ENCODE peak calls at places on chromosomes 13 and 19, in seven cellular contexts. One of them, this sample, is unnamed. For H3K36me3, the result is how much of the 10 kb centered on the place peaks cover.

GRCh38 chr19:52138614-52139290 is 986 bp downstream of the ZNF616 start:
- DNase-seq in colonic mucosa: peak
- DNase-seq in keratinocyte: no peak
- DNase-seq in right atrium auricular region: no peak
- DNase-seq in fibroblast of lung: no peak
- DNase-seq in tibial artery: no peak
- DNase-seq in CD8-positive, alpha-beta T cell: no peak
- DNase-seq in this sample: no peak

GRCh38 chr19:46714523-46715106 is 2.3 kb downstream of the PRKD2 start:
- DNase-seq in CD8-positive, alpha-beta T cell: peak
- DNase-seq in keratinocyte: no peak
- DNase-seq in colonic mucosa: no peak
- DNase-seq in fibroblast of lung: no peak
- DNase-seq in tibial artery: no peak
- DNase-seq in right atrium auricular region: no peak
- DNase-seq in this sample: no peak

GRCh38 chr13:43235028-43235427 is 211.6 kb downstream of the DNAJC15 start:
- DNase-seq in tibial artery: no peak
- DNase-seq in right atrium auricular region: no peak
- DNase-seq in fibroblast of lung: no peak
- DNase-seq in colonic mucosa: no peak
- DNase-seq in CD8-positive, alpha-beta T cell: no peak
- DNase-seq in keratinocyte: no peak
- DNase-seq in this sample: no peak

GRCh38 chr13:89846890-89847585 is 1500.4 kb upstream of the MIR17HG start:
- DNase-seq in tibial artery: no peak
- DNase-seq in keratinocyte: no peak
- DNase-seq in colonic mucosa: no peak
- DNase-seq in CD8-positive, alpha-beta T cell: no peak
- DNase-seq in right atrium auricular region: no peak
- DNase-seq in fibroblast of lung: peak
- DNase-seq in this sample: no peak

GRCh38 chr13:39321578-39321977 is 281.4 kb downstream of the LHFPL6 start:
- DNase-seq in fibroblast of lung: peak
- DNase-seq in right atrium auricular region: peak
- DNase-seq in colonic mucosa: no peak
- DNase-seq in CD8-positive, alpha-beta T cell: no peak
- DNase-seq in keratinocyte: no peak
- DNase-seq in tibial artery: no peak
- DNase-seq in this sample: no peak

GRCh38 chr13:30000373-30000770 is 150.0 kb upstream of the UBL3 start:
- DNase-seq in colonic mucosa: peak
- DNase-seq in keratinocyte: no peak
- DNase-seq in fibroblast of lung: no peak
- DNase-seq in CD8-positive, alpha-beta T cell: no peak
- DNase-seq in tibial artery: no peak
- DNase-seq in right atrium auricular region: no peak
- DNase-seq in this sample: no peak

GRCh38 chr13:101755228-101755887 is 302.9 kb downstream of the ITGBL1 start:
- DNase-seq in colonic mucosa: no peak
- DNase-seq in CD8-positive, alpha-beta T cell: no peak
- DNase-seq in fibroblast of lung: no peak
- DNase-seq in tibial artery: no peak
- DNase-seq in right atrium auricular region: no peak
- DNase-seq in keratinocyte: no peak
- DNase-seq in this sample: no peak

GRCh38 chr19:47467914-47468313 is 3.8 kb downstream of the SLC8A2 start:
- DNase-seq in colonic mucosa: no peak
- DNase-seq in tibial artery: no peak
- DNase-seq in fibroblast of lung: no peak
- DNase-seq in keratinocyte: no peak
- DNase-seq in right atrium auricular region: no peak
- DNase-seq in CD8-positive, alpha-beta T cell: no peak
- DNase-seq in this sample: no peak

GRCh38 chr13:99383946-99384345 is 76.7 kb upstream of the GPR183 start:
- DNase-seq in keratinocyte: no peak
- DNase-seq in tibial artery: no peak
- DNase-seq in right atrium auricular region: no peak
- DNase-seq in CD8-positive, alpha-beta T cell: peak
- DNase-seq in fibroblast of lung: no peak
- DNase-seq in colonic mucosa: no peak
- DNase-seq in this sample: peak

GRCh38 chr13:51453308-51453958 is 597 bp upstream of the INTS6 start:
- DNase-seq in colonic mucosa: peak
- DNase-seq in fibroblast of lung: no peak
- DNase-seq in right atrium auricular region: peak
- DNase-seq in CD8-positive, alpha-beta T cell: peak
- DNase-seq in tibial artery: peak
- DNase-seq in keratinocyte: no peak
- DNase-seq in this sample: no peak

GRCh38 chr13:113210834-113211233 is 1.4 kb downstream of the CUL4A start:
- DNase-seq in tibial artery: no peak
- DNase-seq in CD8-positive, alpha-beta T cell: no peak
- DNase-seq in keratinocyte: no peak
- DNase-seq in fibroblast of lung: no peak
- DNase-seq in colonic mucosa: no peak
- DNase-seq in right atrium auricular region: no peak
- DNase-seq in this sample: no peak

GRCh38 chr13:50168803-50169202 is 153.6 kb downstream of the KCNRG start:
- DNase-seq in CD8-positive, alpha-beta T cell: no peak
- DNase-seq in right atrium auricular region: no peak
- DNase-seq in keratinocyte: no peak
- DNase-seq in fibroblast of lung: no peak
- DNase-seq in colonic mucosa: no peak
- DNase-seq in tibial artery: no peak
- DNase-seq in this sample: no peak

GRCh38 chr13:113169277-113170272 is 11.1 kb downstream of the PROZ start:
- DNase-seq in CD8-positive, alpha-beta T cell: no peak
- DNase-seq in colonic mucosa: no peak
- DNase-seq in keratinocyte: no peak
- DNase-seq in right atrium auricular region: no peak
- DNase-seq in fibroblast of lung: no peak
- DNase-seq in tibial artery: no peak
- DNase-seq in this sample: no peak

GRCh38 chr19:10193666-10194499 is 870 bp downstream of the DNMT1 start:
- DNase-seq in right atrium auricular region: peak
- DNase-seq in CD8-positive, alpha-beta T cell: peak
- DNase-seq in tibial artery: no peak
- DNase-seq in colonic mucosa: peak
- DNase-seq in keratinocyte: no peak
- DNase-seq in fibroblast of lung: peak
- DNase-seq in this sample: no peak

GRCh38 chr19:35733180-35734125 is 8.8 kb downstream of the IGFLR1 start:
- DNase-seq in CD8-positive, alpha-beta T cell: no peak
- DNase-seq in colonic mucosa: no peak
- DNase-seq in keratinocyte: no peak
- DNase-seq in right atrium auricular region: no peak
- DNase-seq in tibial artery: no peak
- DNase-seq in fibroblast of lung: no peak
- DNase-seq in this sample: no peak
- H3K36me3 ChIP-seq in CD8-positive, alpha-beta T cell: half or more
- H3K36me3 ChIP-seq in colonic mucosa: under half
- H3K36me3 ChIP-seq in keratinocyte: half or more
- H3K36me3 ChIP-seq in right atrium auricular region: half or more
- H3K36me3 ChIP-seq in tibial artery: half or more
- H3K36me3 ChIP-seq in fibroblast of lung: half or more
- H3K36me3 ChIP-seq in this sample: half or more

GRCh38 chr13:46367622-46368327 is 19.3 kb downstream of the RUBCNL start:
- DNase-seq in keratinocyte: no peak
- DNase-seq in colonic mucosa: no peak
- DNase-seq in fibroblast of lung: peak
- DNase-seq in tibial artery: no peak
- DNase-seq in CD8-positive, alpha-beta T cell: no peak
- DNase-seq in right atrium auricular region: no peak
- DNase-seq in this sample: no peak

GRCh38 chr13:46374710-46375109 is 12.3 kb downstream of the RUBCNL start:
- DNase-seq in right atrium auricular region: no peak
- DNase-seq in fibroblast of lung: no peak
- DNase-seq in colonic mucosa: no peak
- DNase-seq in keratinocyte: no peak
- DNase-seq in CD8-positive, alpha-beta T cell: no peak
- DNase-seq in tibial artery: no peak
- DNase-seq in this sample: no peak

GRCh38 chr13:46369506-46370268 is 17.4 kb downstream of the RUBCNL start:
- DNase-seq in right atrium auricular region: no peak
- DNase-seq in colonic mucosa: no peak
- DNase-seq in CD8-positive, alpha-beta T cell: no peak
- DNase-seq in tibial artery: no peak
- DNase-seq in fibroblast of lung: peak
- DNase-seq in keratinocyte: no peak
- DNase-seq in this sample: no peak

GRCh38 chr13:46373623-46374022 is 13.4 kb downstream of the RUBCNL start:
- DNase-seq in CD8-positive, alpha-beta T cell: no peak
- DNase-seq in fibroblast of lung: no peak
- DNase-seq in tibial artery: no peak
- DNase-seq in keratinocyte: no peak
- DNase-seq in right atrium auricular region: no peak
- DNase-seq in colonic mucosa: peak
- DNase-seq in this sample: no peak

GRCh38 chr13:46372071-46372470 is 15.0 kb downstream of the RUBCNL start:
- DNase-seq in CD8-positive, alpha-beta T cell: no peak
- DNase-seq in fibroblast of lung: no peak
- DNase-seq in colonic mucosa: no peak
- DNase-seq in keratinocyte: no peak
- DNase-seq in right atrium auricular region: no peak
- DNase-seq in tibial artery: no peak
- DNase-seq in this sample: no peak
- TF ChIP-seq CTCF in CD8-positive, alpha-beta T cell: no peak
- TF ChIP-seq CTCF in fibroblast of lung: no peak
- TF ChIP-seq CTCF in colonic mucosa: no peak
- TF ChIP-seq CTCF in keratinocyte: no peak
- TF ChIP-seq CTCF in right atrium auricular region: no peak
- TF ChIP-seq CTCF in tibial artery: no peak
- TF ChIP-seq CTCF in this sample: no peak

DNA sequence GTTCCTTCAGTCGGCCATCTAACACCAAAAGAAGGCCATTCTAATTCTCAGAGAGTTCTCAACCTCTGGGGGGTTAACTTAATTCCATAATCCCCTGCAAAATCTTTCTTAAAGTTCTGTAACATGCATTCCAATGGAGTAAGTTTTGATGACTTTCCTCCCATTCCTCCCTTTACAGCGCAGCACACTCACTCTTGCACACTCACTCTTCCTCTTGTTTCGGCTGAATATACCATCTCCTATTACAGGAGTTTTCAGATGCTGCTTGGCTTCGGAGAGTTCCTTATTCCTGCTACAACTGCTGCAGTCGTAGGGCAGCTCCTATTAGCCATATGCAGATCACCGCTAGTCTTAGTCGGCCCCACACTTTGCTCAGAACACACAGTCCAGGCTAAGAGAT is 53.6 kb downstream of the OR10H4 start:
- DNase-seq in colonic mucosa: no peak
- DNase-seq in fibroblast of lung: peak
- DNase-seq in right atrium auricular region: peak
- DNase-seq in keratinocyte: no peak
- DNase-seq in CD8-positive, alpha-beta T cell: no peak
- DNase-seq in tibial artery: no peak
- DNase-seq in this sample: no peak
- H3K4me3 ChIP-seq in colonic mucosa: peak
- H3K4me3 ChIP-seq in fibroblast of lung: peak
- H3K4me3 ChIP-seq in right atrium auricular region: peak
- H3K4me3 ChIP-seq in keratinocyte: no peak
- H3K4me3 ChIP-seq in CD8-positive, alpha-beta T cell: peak
- H3K4me3 ChIP-seq in tibial artery: peak
- H3K4me3 ChIP-seq in this sample: peak

GRCh38 chr19:7447648-7448047 is 41.2 kb downstream of the PEX11G start:
- DNase-seq in right atrium auricular region: no peak
- DNase-seq in colonic mucosa: no peak
- DNase-seq in fibroblast of lung: no peak
- DNase-seq in tibial artery: no peak
- DNase-seq in CD8-positive, alpha-beta T cell: no peak
- DNase-seq in keratinocyte: no peak
- DNase-seq in this sample: no peak
- H3K36me3 ChIP-seq in right atrium auricular region: half or more
- H3K36me3 ChIP-seq in colonic mucosa: under half
- H3K36me3 ChIP-seq in fibroblast of lung: under half
- H3K36me3 ChIP-seq in tibial artery: half or more
- H3K36me3 ChIP-seq in CD8-positive, alpha-beta T cell: under half
- H3K36me3 ChIP-seq in keratinocyte: under half
- H3K36me3 ChIP-seq in this sample: under half

DNA sequence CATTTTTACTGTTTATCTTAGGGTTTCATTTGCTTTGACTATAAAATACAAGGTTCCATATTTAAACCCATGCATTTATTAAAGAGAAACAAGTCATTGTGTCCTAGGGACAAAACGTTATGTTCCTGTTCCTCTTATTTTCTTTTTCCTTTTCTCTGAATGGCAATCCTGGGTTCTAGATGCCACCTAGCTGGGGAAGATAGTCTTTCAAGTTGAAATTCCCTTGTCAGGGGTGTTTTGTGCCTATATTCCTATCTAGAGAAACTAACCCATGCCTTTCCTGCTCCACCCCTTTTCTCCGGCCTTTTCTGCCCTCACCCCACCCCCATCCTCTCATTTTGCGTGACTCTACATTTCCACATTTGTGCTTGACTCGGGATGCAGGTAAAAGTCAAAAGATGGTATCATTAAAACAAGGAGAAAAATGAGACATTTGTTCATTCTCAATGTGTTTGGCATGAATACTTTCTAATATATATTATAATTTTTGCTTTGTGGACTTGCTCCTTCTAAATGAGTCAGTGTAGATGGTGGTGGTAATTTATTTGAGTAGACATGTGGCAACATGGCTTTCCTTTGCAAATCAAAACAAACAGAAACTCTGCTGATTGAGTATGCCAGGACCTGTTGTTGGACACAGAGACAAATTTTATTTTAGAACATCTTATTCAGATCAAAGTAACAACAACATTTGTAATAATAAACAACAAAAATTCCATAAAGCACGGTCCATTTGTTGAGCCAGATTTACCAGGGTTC is 26.8 kb upstream of the STARD13 start:
- DNase-seq in colonic mucosa: no peak
- DNase-seq in keratinocyte: no peak
- DNase-seq in right atrium auricular region: no peak
- DNase-seq in CD8-positive, alpha-beta T cell: no peak
- DNase-seq in tibial artery: no peak
- DNase-seq in fibroblast of lung: peak
- DNase-seq in this sample: no peak
- TF ChIP-seq CTCF in colonic mucosa: no peak
- TF ChIP-seq CTCF in keratinocyte: peak
- TF ChIP-seq CTCF in right atrium auricular region: peak
- TF ChIP-seq CTCF in CD8-positive, alpha-beta T cell: no peak
- TF ChIP-seq CTCF in tibial artery: peak
- TF ChIP-seq CTCF in fibroblast of lung: peak
- TF ChIP-seq CTCF in this sample: peak

DNA sequence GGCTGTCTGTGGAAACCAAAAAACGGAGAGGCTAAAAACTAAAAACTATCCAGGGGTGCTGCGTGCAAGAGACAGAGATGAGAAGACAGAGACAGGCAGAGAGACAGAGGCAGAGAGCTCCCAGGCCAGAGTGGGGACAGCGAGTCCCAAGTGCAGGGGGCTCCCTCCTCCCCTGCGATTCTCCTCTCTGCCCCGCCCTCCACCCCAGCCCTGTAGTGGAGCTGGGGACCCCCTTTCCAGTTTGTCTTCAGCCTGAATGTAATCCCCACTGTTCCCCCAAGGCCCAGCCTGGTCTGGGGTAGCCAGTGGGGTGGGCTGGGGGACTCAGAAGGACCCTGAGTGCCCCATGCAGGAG is 2.0 kb downstream of the NFIC start:
- DNase-seq in right atrium auricular region: no peak
- DNase-seq in keratinocyte: no peak
- DNase-seq in CD8-positive, alpha-beta T cell: no peak
- DNase-seq in tibial artery: no peak
- DNase-seq in colonic mucosa: no peak
- DNase-seq in fibroblast of lung: no peak
- DNase-seq in this sample: no peak
- H3K4me3 ChIP-seq in right atrium auricular region: peak
- H3K4me3 ChIP-seq in keratinocyte: peak
- H3K4me3 ChIP-seq in CD8-positive, alpha-beta T cell: no peak
- H3K4me3 ChIP-seq in tibial artery: peak
- H3K4me3 ChIP-seq in colonic mucosa: peak
- H3K4me3 ChIP-seq in fibroblast of lung: peak
- H3K4me3 ChIP-seq in this sample: peak

GRCh38 chr13:33135097-33135496 is 118.9 kb downstream of the KL start:
- DNase-seq in colonic mucosa: no peak
- DNase-seq in keratinocyte: no peak
- DNase-seq in right atrium auricular region: no peak
- DNase-seq in tibial artery: no peak
- DNase-seq in CD8-positive, alpha-beta T cell: no peak
- DNase-seq in fibroblast of lung: no peak
- DNase-seq in this sample: no peak
- H3K36me3 ChIP-seq in colonic mucosa: under half
- H3K36me3 ChIP-seq in keratinocyte: under half
- H3K36me3 ChIP-seq in right atrium auricular region: under half
- H3K36me3 ChIP-seq in tibial artery: under half
- H3K36me3 ChIP-seq in CD8-positive, alpha-beta T cell: under half
- H3K36me3 ChIP-seq in fibroblast of lung: under half
- H3K36me3 ChIP-seq in this sample: under half

This sample was measured in vagina.